ENCODE peak calls at places on chromosomes 13 and 19, in ten cellular contexts. G is left ventricle myocardium inferior, P is aorta, R is uterus, L is PC-9, E is cardiac muscle cell, Z is astrocyte, S is DND-41, H is spleen, T is upper lobe of right lung. U is an unnamed sample.

GRCh38 chr19:46015961-46016425 is 6.9 kb downstream of the PGLYRP1 start:
- DNase-seq in G (no peak), P (no peak), R (no peak), L (no peak), E (no peak), Z (no peak), S (no peak), H (peak; percentile 88), T (no peak), U (peak; percentile 65)

GRCh38 chr13:46181799-46182490 is at the start of gene LCP1:
- DNase-seq in G (no peak), P (no peak), R (no peak), L (peak; percentile 62), E (no peak), Z (no peak), S (peak; percentile 84), H (peak; percentile 87), T (no peak), U (peak; percentile 90)

GRCh38 chr13:41356788-41357187 is 45.7 kb downstream of the NAA16 start:
- DNase-seq in G (no peak), P (no peak), R (no peak), L (no peak), E (no peak), Z (no peak), S (no peak), H (no peak), T (no peak), U (no peak)

GRCh38 chr19:50921391-50922315 is 10.5 kb upstream of the KLK4 start:
- DNase-seq in G (no peak), P (no peak), R (no peak), L (no peak), E (no peak), Z (no peak), S (no peak), H (no peak), T (no peak), U (no peak)

GRCh38 chr19:49807174-49807830 is 5.8 kb downstream of the FUZ start:
- DNase-seq in G (no peak), P (no peak), R (no peak), L (no peak), E (no peak), Z (no peak), S (no peak), H (no peak), T (no peak), U (no peak)

GRCh38 chr13:94054159-94054558 is 425.3 kb downstream of the DCT start:
- DNase-seq in G (no peak), P (peak; percentile 31), R (no peak), L (no peak), E (no peak), Z (no peak), S (no peak), H (peak; percentile 49), T (no peak), U (no peak)

GRCh38 chr19:13705201-13705600 is 59.1 kb upstream of the MRI1 start:
- DNase-seq in G (no peak), P (no peak), R (no peak), L (no peak), E (no peak), Z (no peak), S (no peak), H (no peak), T (no peak), U (no peak)

GRCh38 chr13:98549728-98550317 is 27.1 kb downstream of the STK24 start:
- DNase-seq in G (no peak), P (no peak), R (no peak), L (no peak), E (no peak), Z (peak; percentile 59), S (no peak), H (no peak), T (no peak), U (no peak)

GRCh38 chr13:52195052-52195837 is 35.8 kb upstream of the NEK3 start:
- DNase-seq in G (peak; percentile 85), P (peak; percentile 94), R (peak; percentile 81), L (no peak), E (peak; percentile 93), Z (peak; percentile 68), S (no peak), H (peak; percentile 94), T (peak; percentile 89), U (peak; percentile 45)

GRCh38 chr13:79434578-79434977 is 28.5 kb upstream of the RBM26 start:
- DNase-seq in G (no peak), P (no peak), R (no peak), L (no peak), E (peak; percentile 56), Z (peak; percentile 59), S (no peak), H (no peak), T (no peak), U (no peak)

GRCh38 chr13:105008606-105009005 is 1526.9 kb downstream of the EFNB2 start:
- DNase-seq in G (no peak), P (no peak), R (no peak), L (no peak), E (no peak), Z (peak; percentile 69), S (no peak), H (no peak), T (no peak), U (no peak)

GRCh38 chr19:29499921-29500590 is 25.7 kb upstream of the VSTM2B start:
- DNase-seq in G (no peak), P (peak; percentile 41), R (no peak), L (no peak), E (no peak), Z (no peak), S (no peak), H (no peak), T (peak; percentile 22), U (no peak)

GRCh38 chr13:74891610-74892009 is 590.4 kb downstream of the TBC1D4 start:
- DNase-seq in G (no peak), P (no peak), R (no peak), L (no peak), E (peak; percentile 52), Z (peak; percentile 28), S (no peak), H (no peak), T (no peak), U (no peak)
- H3K4me3 ChIP-seq in G (no peak overlapping the region), P (no peak overlapping the region), R (no peak overlapping the region), L (no peak overlapping the region), E (no peak overlapping the region), Z (no peak overlapping the region), S (no peak overlapping the region), H (no peak overlapping the region), T (no peak overlapping the region), U (no peak overlapping the region)

DNA sequence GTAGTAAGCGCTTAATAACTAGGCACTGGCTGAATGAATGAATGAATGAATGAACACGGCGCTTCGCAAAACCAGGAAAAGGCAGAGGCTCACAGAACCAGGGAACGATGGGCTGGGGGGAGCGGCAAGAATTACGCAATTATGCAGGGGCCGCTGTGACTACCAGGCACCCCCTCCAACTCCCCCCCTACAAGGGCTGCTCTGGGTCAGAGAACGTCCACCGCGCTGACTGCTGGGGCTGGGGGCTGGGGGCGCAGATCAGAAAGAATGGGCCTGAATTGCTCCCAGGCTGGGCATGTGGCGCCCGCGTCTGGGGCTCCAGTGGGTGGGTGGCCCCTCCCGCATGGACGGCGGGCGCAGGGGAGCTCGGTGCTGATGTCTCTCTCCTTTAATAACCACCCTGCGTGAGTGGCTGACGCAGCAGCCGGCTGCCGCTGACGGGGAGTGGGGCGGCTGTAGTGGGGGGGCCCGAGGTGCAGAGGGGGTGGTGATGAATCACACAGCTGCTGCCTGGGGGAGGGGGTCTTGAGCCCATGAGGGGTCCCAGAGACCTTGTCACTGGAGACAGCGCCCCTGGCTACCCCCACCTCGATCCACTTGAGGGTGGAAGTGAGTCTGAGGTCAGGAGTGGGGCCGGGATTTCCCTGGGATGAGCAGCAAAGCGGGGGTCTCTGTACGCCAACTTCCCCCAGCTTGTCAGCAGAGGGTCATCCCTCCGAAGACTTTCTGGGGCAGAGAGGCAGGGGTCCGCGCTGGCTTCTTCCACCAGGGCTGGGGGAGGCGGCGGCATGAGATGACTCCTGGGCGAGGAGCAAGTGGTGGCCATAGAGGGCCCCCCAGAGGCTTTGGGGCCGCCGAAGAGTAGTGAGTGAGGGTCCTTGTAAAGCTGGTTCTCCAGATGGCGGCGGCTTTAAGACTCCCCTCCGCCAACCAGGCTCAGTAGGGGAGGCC is 1.4 kb upstream of the CIRBP start:
- DNase-seq in G (no peak), P (no peak), R (peak; percentile 65), L (no peak), E (no peak), Z (no peak), S (no peak), H (peak; percentile 87), T (no peak), U (no peak)
- H3K4me1 ChIP-seq in G (peaks cover 83% of the 10 kb centered on the region), P (no peaks in the 10 kb centered on the region), R (peaks cover 56% of the 10 kb centered on the region), L (peaks cover 46% of the 10 kb centered on the region), E (peaks cover 45% of the 10 kb centered on the region), Z (peaks cover 70% of the 10 kb centered on the region), S (peaks cover 54% of the 10 kb centered on the region), H (peaks cover 95% of the 10 kb centered on the region), T (peaks cover 63% of the 10 kb centered on the region), U (peaks cover 64% of the 10 kb centered on the region)

GRCh38 chr13:109784590-109785140 is 1.7 kb downstream of the IRS2 start:
- DNase-seq in G (peak; percentile 84), P (peak; percentile 93), R (peak; percentile 62), L (peak; percentile 81), E (peak; percentile 86), Z (peak; percentile 40), S (no peak), H (peak; percentile 94), T (peak; percentile 91), U (peak; percentile 56)
- H3K27ac ChIP-seq in G (peak overlapping the region; percentile 87), P (peak overlapping the region; percentile 78), R (peak overlapping the region; percentile 93), L (peak overlapping the region; percentile 83), E (no peak overlapping the region), Z (peak overlapping the region; percentile 18), S (no peak overlapping the region), H (peak overlapping the region; percentile 83), T (peak overlapping the region; percentile 82), U (no peak overlapping the region)

GRCh38 chr13:31011193-31011860 is 78.9 kb downstream of the TEX26 start:
- DNase-seq in G (no peak), P (no peak), R (no peak), L (no peak), E (no peak), Z (no peak), S (no peak), H (no peak), T (no peak), U (no peak)

GRCh38 chr13:31012285-31013024 is 80.0 kb downstream of the TEX26 start:
- DNase-seq in G (no peak), P (no peak), R (no peak), L (peak; percentile 8), E (peak; percentile 52), Z (no peak), S (no peak), H (no peak), T (no peak), U (no peak)

GRCh38 chr13:31016342-31017325 is 84.2 kb downstream of the TEX26 start:
- DNase-seq in G (no peak), P (no peak), R (no peak), L (no peak), E (no peak), Z (no peak), S (no peak), H (no peak), T (no peak), U (no peak)

GRCh38 chr13:31015207-31015606 is 82.8 kb downstream of the TEX26 start:
- DNase-seq in G (no peak), P (no peak), R (no peak), L (no peak), E (no peak), Z (no peak), S (no peak), H (no peak), T (no peak), U (no peak)

GRCh38 chr13:31014461-31014860 is 82.0 kb downstream of the TEX26 start:
- DNase-seq in G (no peak), P (no peak), R (no peak), L (no peak), E (no peak), Z (no peak), S (no peak), H (no peak), T (no peak), U (no peak)
- H3K4me3 ChIP-seq in G (no peak overlapping the region), P (no peak overlapping the region), R (no peak overlapping the region), L (no peak overlapping the region), E (no peak overlapping the region), Z (no peak overlapping the region), S (no peak overlapping the region), H (no peak overlapping the region), T (no peak overlapping the region), U (no peak overlapping the region)